ENCODE peak calls at places on chromosomes 6 and 20, in four cellular contexts. One of them, this sample, is unnamed.

GRCh38 chr20:33273117-33273851 is 9.7 kb upstream of the BPIFB1 start:
- DNase-seq in hypothalamus: no peak
- DNase-seq in Caki2: no peak
- DNase-seq in GM10248: no peak
- DNase-seq in this sample: no peak

GRCh38 chr20:20393207-20393606 is 25.3 kb downstream of the INSM1 start:
- DNase-seq in hypothalamus: no peak
- DNase-seq in Caki2: no peak
- DNase-seq in GM10248: no peak
- DNase-seq in this sample: no peak

GRCh38 chr6:91781946-91782345 is 1195.1 kb upstream of the MAP3K7 start:
- DNase-seq in hypothalamus: no peak
- DNase-seq in Caki2: no peak
- DNase-seq in GM10248: no peak
- DNase-seq in this sample: no peak

GRCh38 chr20:35395728-35396127 is 16.0 kb downstream of the UQCC1 start:
- DNase-seq in hypothalamus: no peak
- DNase-seq in Caki2: peak; percentile 20
- DNase-seq in GM10248: no peak
- DNase-seq in this sample: peak; percentile 16

GRCh38 chr6:87116922-87117321 is 22.0 kb upstream of the CGA start:
- DNase-seq in hypothalamus: no peak
- DNase-seq in Caki2: no peak
- DNase-seq in GM10248: no peak
- DNase-seq in this sample: no peak

GRCh38 chr6:139764498-139764986 is 390.1 kb upstream of the CITED2 start:
- DNase-seq in hypothalamus: no peak
- DNase-seq in Caki2: peak; percentile 88
- DNase-seq in GM10248: peak; percentile 23
- DNase-seq in this sample: no peak

GRCh38 chr6:143510991-143511891 is at the start of gene FUCA2:
- DNase-seq in hypothalamus: peak; percentile 59
- DNase-seq in Caki2: peak; percentile 88
- DNase-seq in GM10248: peak; percentile 69
- DNase-seq in this sample: peak; percentile 72

GRCh38 chr20:59812286-59813125 is 120.9 kb downstream of the SYCP2 start:
- DNase-seq in hypothalamus: no peak
- DNase-seq in Caki2: no peak
- DNase-seq in GM10248: no peak
- DNase-seq in this sample: no peak

GRCh38 chr20:57627972-57628650 is 7.9 kb upstream of the ZBP1 start:
- DNase-seq in hypothalamus: no peak
- DNase-seq in Caki2: no peak
- DNase-seq in GM10248: no peak
- DNase-seq in this sample: no peak

GRCh38 chr6:15369838-15370237 is 124.0 kb downstream of the JARID2 start:
- DNase-seq in hypothalamus: no peak
- DNase-seq in Caki2: no peak
- DNase-seq in GM10248: no peak
- DNase-seq in this sample: no peak

GRCh38 chr20:59010995-59011873 is 4.2 kb upstream of the CTSZ start:
- DNase-seq in hypothalamus: no peak
- DNase-seq in Caki2: no peak
- DNase-seq in GM10248: no peak
- DNase-seq in this sample: no peak

GRCh38 chr6:116397960-116398359 is 27.2 kb downstream of the DSE start:
- DNase-seq in hypothalamus: no peak
- DNase-seq in Caki2: no peak
- DNase-seq in GM10248: no peak
- DNase-seq in this sample: no peak

GRCh38 chr20:44911264-44911921 is 1.5 kb downstream of the PABPC1L start:
- DNase-seq in hypothalamus: no peak
- DNase-seq in Caki2: peak; percentile 90
- DNase-seq in GM10248: peak; percentile 79
- DNase-seq in this sample: no peak

GRCh38 chr6:81743649-81744048 is 8.8 kb downstream of the TENT5A start:
- DNase-seq in hypothalamus: no peak
- DNase-seq in Caki2: no peak
- DNase-seq in GM10248: no peak
- DNase-seq in this sample: no peak

GRCh38 chr6:130178692-130179091 is 44.1 kb downstream of the SAMD3 start:
- DNase-seq in hypothalamus: no peak
- DNase-seq in Caki2: peak; percentile 47
- DNase-seq in GM10248: no peak
- DNase-seq in this sample: no peak

GRCh38 chr6:128036808-128037570 is 136.1 kb upstream of the THEMIS start:
- DNase-seq in hypothalamus: no peak
- DNase-seq in Caki2: no peak
- DNase-seq in GM10248: no peak
- DNase-seq in this sample: no peak

GRCh38 chr20:8874437-8874836 is 194.4 kb upstream of the PLCB4 start:
- DNase-seq in hypothalamus: no peak
- DNase-seq in Caki2: no peak
- DNase-seq in GM10248: no peak
- DNase-seq in this sample: no peak

This sample was measured in thoracic aorta.